ENCODE peak calls at places on chromosomes 4 and X, in eight cellular contexts. I, J, Q, T, H, Z, A and X are unnamed samples.

GRCh38 chrX:154748712-154749339 is 2.1 kb downstream of the GAB3 start:
- DNase-seq in J (no peak), Q (no peak), H (peak; percentile 36), T (peak; percentile 69), A (no peak), I (peak; percentile 64), Z (peak; percentile 45), X (no peak)

GRCh38 chr4:1932736-1933135 is 61.5 kb downstream of the NSD2 start:
- DNase-seq in J (no peak), Q (no peak), T (no peak), A (no peak), I (no peak), H (no peak), Z (no peak), X (no peak)

GRCh38 chr4:119314356-119314755 is 7.6 kb downstream of the FABP2 start:
- DNase-seq in T (peak; percentile 53), H (no peak), A (no peak), I (no peak), Z (peak; percentile 13), J (no peak), Q (no peak), X (no peak)

GRCh38 chr4:140736669-140737343 is 19.4 kb downstream of the TBC1D9 start:
- DNase-seq in J (no peak), Q (no peak), T (peak; percentile 45), I (no peak), A (no peak), Z (no peak), H (no peak), X (no peak)

GRCh38 chrX:12814434-12814833 is 23.2 kb downstream of the PRPS2 start:
- DNase-seq in H (peak; percentile 32), A (no peak), Z (peak; percentile 13), Q (no peak), I (no peak), T (peak; percentile 65), J (no peak), X (peak; percentile 0)

GRCh38 chr4:6466756-6467381 is 5.5 kb downstream of the PPP2R2C start:
- DNase-seq in J (no peak), Z (no peak), A (no peak), I (no peak), Q (no peak), T (no peak), H (no peak), X (no peak)

GRCh38 chrX:133434197-133434820 is 19.0 kb upstream of the GPC4 start:
- DNase-seq in Q (no peak), I (no peak), J (no peak), A (no peak), H (no peak), Z (no peak), T (no peak), X (no peak)

GRCh38 chr4:120843840-120844527 is 78.5 kb downstream of the PRDM5 start:
- DNase-seq in J (no peak), T (no peak), Z (no peak), Q (no peak), H (peak; percentile 62), I (peak; percentile 61), A (peak; percentile 34), X (peak; percentile 1)

GRCh38 chr4:21848001-21848400 is 100.6 kb downstream of the KCNIP4 start:
- DNase-seq in Q (no peak), H (no peak), I (no peak), Z (no peak), T (no peak), J (no peak), A (no peak), X (no peak)

GRCh38 chr4:105451346-105451745 is 22.5 kb downstream of the PPA2 start:
- DNase-seq in Z (no peak), I (no peak), Q (no peak), A (no peak), H (no peak), J (no peak), T (no peak), X (no peak)

GRCh38 chr4:186414365-186414764 is 141.0 kb downstream of the MTNR1A start:
- DNase-seq in Z (no peak), A (no peak), T (no peak), H (peak; percentile 36), J (no peak), Q (no peak), I (no peak), X (no peak)

GRCh38 chr4:176205299-176205698 is 9.9 kb upstream of the SPATA4 start:
- DNase-seq in I (no peak), H (no peak), J (no peak), A (no peak), T (no peak), Z (no peak), Q (no peak), X (no peak)

GRCh38 chr4:155658665-155659064 is 8.0 kb upstream of the GUCY1A1 start:
- DNase-seq in J (no peak), A (no peak), H (no peak), Q (no peak), Z (no peak), T (no peak), I (no peak), X (no peak)

GRCh38 chr4:8754634-8755589 is 116.7 kb downstream of the HMX1 start:
- DNase-seq in H (no peak), T (no peak), Z (no peak), Q (no peak), I (no peak), J (no peak), A (peak; percentile 23), X (no peak)

DNA sequence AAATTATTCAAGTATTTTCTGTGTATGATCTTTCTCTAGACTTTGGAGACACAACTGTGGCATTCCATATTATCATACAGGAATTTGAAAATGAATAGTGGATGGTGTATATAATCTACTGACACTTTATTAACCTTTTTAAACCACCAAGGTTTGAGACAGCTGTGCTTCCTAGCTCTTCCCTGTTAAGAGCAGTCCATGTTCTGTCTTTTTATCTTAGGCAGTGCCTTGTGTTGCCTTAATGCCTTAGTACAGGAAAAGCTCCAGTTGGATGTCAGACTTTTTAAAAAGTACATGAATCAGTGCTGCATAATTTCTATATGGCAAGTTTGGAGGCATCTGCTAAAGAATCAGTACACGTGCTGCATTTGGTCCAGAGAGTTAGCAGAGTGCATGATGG is 45.1 kb downstream of the OCRL start:
- DNase-seq in I (no peak), H (no peak), A (no peak), Q (no peak), Z (no peak), T (no peak), J (no peak), X (no peak)
- H3K27ac ChIP-seq in I (no peak overlapping the region), H (no peak overlapping the region), A (no peak overlapping the region), Q (no peak overlapping the region), Z (no peak overlapping the region), T (no peak overlapping the region), J (no peak overlapping the region), X (no peak overlapping the region)

GRCh38 chr4:109996531-109996930 is 83.8 kb downstream of the EGF start:
- DNase-seq in Z (no peak), A (no peak), Q (no peak), J (no peak), H (no peak), T (no peak), I (no peak), X (peak; percentile 24)

GRCh38 chr4:109994415-109994827 is 81.7 kb downstream of the EGF start:
- DNase-seq in H (no peak), Q (no peak), A (no peak), Z (no peak), I (no peak), T (no peak), J (no peak), X (no peak)

GRCh38 chr4:109998867-109999303 is 86.2 kb downstream of the EGF start:
- DNase-seq in J (no peak), H (peak; percentile 38), I (no peak), Q (no peak), A (no peak), T (peak; percentile 59), Z (peak; percentile 53), X (no peak)

GRCh38 chr4:110003401-110004187 is 90.9 kb downstream of the EGF start:
- DNase-seq in Q (no peak), I (no peak), A (no peak), Z (no peak), H (no peak), J (no peak), T (no peak), X (no peak)

DNA sequence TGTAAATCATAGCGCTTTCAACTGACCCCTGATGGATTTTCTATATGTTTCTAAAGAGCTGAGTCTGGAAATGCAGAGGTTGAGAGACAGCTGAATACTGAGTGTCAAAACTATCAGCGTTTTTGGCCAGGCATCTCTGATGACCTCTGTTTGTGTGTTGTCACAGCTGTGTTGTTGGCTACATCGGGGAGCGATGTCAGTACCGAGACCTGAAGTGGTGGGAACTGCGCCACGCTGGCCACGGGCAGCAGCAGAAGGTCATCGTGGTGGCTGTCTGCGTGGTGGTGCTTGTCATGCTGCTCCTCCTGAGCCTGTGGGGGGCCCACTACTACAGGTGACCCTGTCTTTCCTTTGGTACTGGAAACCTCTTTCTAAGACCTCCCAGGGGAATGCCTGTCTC is 86.8 kb downstream of the EGF start:
- DNase-seq in A (no peak), Q (no peak), I (no peak), H (no peak), J (no peak), Z (no peak), T (no peak), X (no peak)
- H3K27ac ChIP-seq in A (no peak overlapping the region), Q (no peak overlapping the region), I (no peak overlapping the region), H (no peak overlapping the region), J (no peak overlapping the region), Z (no peak overlapping the region), T (no peak overlapping the region), X (no peak overlapping the region)

GRCh38 chr4:171639540-171639939 is 173.7 kb upstream of the GALNTL6 start:
- DNase-seq in J (no peak), A (no peak), I (no peak), H (no peak), T (no peak), Q (no peak), Z (no peak), X (no peak)
- H3K27ac ChIP-seq in J (no peak overlapping the region), A (no peak overlapping the region), I (no peak overlapping the region), H (no peak overlapping the region), T (no peak overlapping the region), Q (no peak overlapping the region), Z (no peak overlapping the region), X (no peak overlapping the region)

GRCh38 chr4:25703731-25704388 is 48.2 kb downstream of the SLC34A2 start:
- DNase-seq in I (no peak), A (no peak), J (no peak), T (no peak), H (no peak), Z (no peak), Q (no peak), X (no peak)

GRCh38 chr4:25704516-25704915 is 48.9 kb downstream of the SLC34A2 start:
- DNase-seq in Q (no peak), Z (no peak), I (no peak), H (no peak), J (no peak), A (no peak), T (no peak), X (no peak)

GRCh38 chr4:25697516-25697915 is 41.9 kb downstream of the SLC34A2 start:
- DNase-seq in J (no peak), I (no peak), Z (no peak), H (no peak), T (no peak), A (no peak), Q (no peak), X (no peak)

DNA sequence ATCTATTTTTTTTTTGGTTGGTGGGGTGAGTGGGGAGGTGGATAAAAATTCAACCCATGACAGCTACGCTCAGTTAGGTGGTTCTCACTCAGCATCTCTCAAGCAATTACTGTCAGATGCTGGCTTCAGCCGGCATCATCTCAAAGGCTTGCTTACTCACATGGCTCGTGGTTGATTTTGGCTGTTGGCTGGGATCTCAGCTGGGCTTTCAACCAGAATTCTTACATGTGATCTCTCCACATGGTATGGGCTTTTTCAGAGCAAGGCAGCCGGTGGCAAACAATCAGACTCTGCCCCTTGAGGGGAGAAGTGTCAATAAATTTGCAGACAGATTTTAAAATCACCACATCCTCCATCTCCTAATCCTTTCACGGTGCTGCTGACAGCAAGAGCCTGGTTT is 47.2 kb downstream of the SLC34A2 start:
- DNase-seq in H (no peak), Z (no peak), Q (no peak), J (no peak), T (no peak), A (peak; percentile 58), I (no peak), X (no peak)
- H3K27ac ChIP-seq in H (no peak overlapping the region), Z (no peak overlapping the region), Q (no peak overlapping the region), J (no peak overlapping the region), T (no peak overlapping the region), A (no peak overlapping the region), I (no peak overlapping the region), X (no peak overlapping the region)